ENCODE peak calls at places on chromosome 14, in four cellular contexts. B is endothelial cell of umbilical vein, M is IMR-90, L is K562. E is an unnamed sample. For H3K9me1, the result is how much of the 10 kb centered on the place peaks cover.

GRCh38 chr14:56874375-56874774 is 64.1 kb upstream of the OTX2 start:
- DNase-seq in B (peak), M (no peak), L (no peak), E (no peak)

GRCh38 chr14:102907303-102907844 is 15.1 kb upstream of the AMN start:
- DNase-seq in B (no peak), M (no peak), L (no peak), E (no peak)

GRCh38 chr14:23537351-23538048 is 14.1 kb downstream of the ZFHX2 start:
- DNase-seq in B (no peak), M (peak), L (no peak), E (no peak)

GRCh38 chr14:97625512-97625911 is 828.3 kb downstream of the VRK1 start:
- DNase-seq in B (no peak), M (no peak), L (no peak), E (no peak)

GRCh38 chr14:90293766-90294471 is 37.6 kb downstream of the PSMC1 start:
- DNase-seq in B (no peak), M (peak), L (no peak), E (no peak)

GRCh38 chr14:65002586-65003210 is 16.0 kb downstream of the FNTB start:
- DNase-seq in B (no peak), M (peak), L (no peak), E (no peak)

GRCh38 chr14:85601246-85601645 is 71.3 kb downstream of the FLRT2 start:
- DNase-seq in B (no peak), M (no peak), L (no peak), E (no peak)

GRCh38 chr14:83842536-83842935 is 1687.4 kb upstream of the FLRT2 start:
- DNase-seq in B (no peak), M (no peak), L (no peak), E (no peak)

GRCh38 chr14:66099931-66100330 is 386.2 kb upstream of the CCDC196 start:
- DNase-seq in B (no peak), M (no peak), L (no peak), E (no peak)

GRCh38 chr14:101500681-101501080 is 60.6 kb upstream of the DIO3 start:
- DNase-seq in B (no peak), M (no peak), L (no peak), E (no peak)

GRCh38 chr14:65134651-65135579 is 32.6 kb upstream of the MAX start:
- DNase-seq in B (no peak), M (no peak), L (no peak), E (no peak)

GRCh38 chr14:105398726-105399440 is 545 bp downstream of the TEX22 start:
- DNase-seq in B (peak), M (peak), L (peak), E (no peak)

GRCh38 chr14:31781578-31781977 is 220.4 kb downstream of the NUBPL start:
- DNase-seq in B (no peak), M (no peak), L (no peak), E (no peak)

GRCh38 chr14:20734079-20734806 is 11.4 kb upstream of the EDDM3A start:
- DNase-seq in B (no peak), M (no peak), L (no peak), E (no peak)

GRCh38 chr14:104359301-104359968 is 220.1 kb upstream of the C14orf180 start:
- DNase-seq in B (no peak), M (no peak), L (no peak), E (no peak)

GRCh38 chr14:88516742-88517418 is 37.9 kb downstream of the PTPN21 start:
- DNase-seq in B (no peak), M (no peak), L (no peak), E (no peak)

GRCh38 chr14:20413785-20414117 is 450 bp upstream of the TEP1 start:
- DNase-seq in B (peak), M (no peak), L (no peak), E (no peak)

GRCh38 chr14:57526942-57527341 is 33.3 kb upstream of the CCDC198 start:
- DNase-seq in B (no peak), M (no peak), L (no peak), E (no peak)

GRCh38 chr14:57009585-57010515 is 199.6 kb upstream of the OTX2 start:
- DNase-seq in B (no peak), M (no peak), L (peak), E (no peak)

GRCh38 chr14:47269788-47270492 is 405.5 kb downstream of the MDGA2 start:
- DNase-seq in B (no peak), M (no peak), L (no peak), E (no peak)

GRCh38 chr14:61178226-61179060 is 102.7 kb downstream of the TMEM30B start:
- DNase-seq in B (peak), M (peak), L (no peak), E (no peak)

GRCh38 chr14:23528555-23528954 is 23.0 kb downstream of the ZFHX2 start:
- DNase-seq in B (no peak), M (no peak), L (no peak), E (no peak)

GRCh38 chr14:102882233-102882906 is 40.1 kb upstream of the AMN start:
- DNase-seq in B (no peak), M (no peak), L (no peak), E (no peak)

GRCh38 chr14:49957089-49957852 is 64.4 kb downstream of the ARF6 start:
- DNase-seq in B (no peak), M (no peak), L (no peak), E (no peak)

GRCh38 chr14:104895207-104895785 is 29.4 kb upstream of the PLD4 start:
- DNase-seq in B (no peak), M (no peak), L (no peak), E (no peak)

GRCh38 chr14:105926415-105927093 is 400.2 kb downstream of the TMEM121 start:
- DNase-seq in B (no peak), M (no peak), L (peak), E (no peak)

DNA sequence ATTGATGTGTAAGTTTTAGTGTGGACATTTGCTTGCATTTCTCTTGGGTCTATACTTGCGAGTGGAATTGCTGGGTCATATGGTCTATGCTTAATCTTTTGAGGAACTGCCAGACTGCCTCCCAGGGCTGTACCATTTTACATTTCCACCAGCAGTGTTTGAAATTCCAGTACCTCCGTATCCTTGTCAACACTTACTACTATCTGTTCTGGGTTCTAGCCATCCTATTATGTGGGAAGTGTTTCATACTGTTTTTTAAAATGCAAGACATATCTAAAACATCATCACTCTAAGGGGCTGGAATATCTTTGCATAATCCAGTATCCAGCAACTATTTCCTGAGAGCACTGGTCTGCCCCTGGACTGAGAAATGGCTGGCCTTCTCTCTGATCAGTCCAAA is 80.2 kb upstream of the RIN3 start:
- DNase-seq in B (no peak), M (no peak), L (no peak), E (no peak)
- H3K9me1 ChIP-seq in B (under half), M (under half), L (under half), E (under half)

GRCh38 chr14:36021030-36021422 is 155.5 kb downstream of the PTCSC3 start:
- DNase-seq in B (no peak), M (no peak), L (no peak), E (no peak)
- H3K9me1 ChIP-seq in B (under half), M (under half), L (under half), E (under half)

DNA sequence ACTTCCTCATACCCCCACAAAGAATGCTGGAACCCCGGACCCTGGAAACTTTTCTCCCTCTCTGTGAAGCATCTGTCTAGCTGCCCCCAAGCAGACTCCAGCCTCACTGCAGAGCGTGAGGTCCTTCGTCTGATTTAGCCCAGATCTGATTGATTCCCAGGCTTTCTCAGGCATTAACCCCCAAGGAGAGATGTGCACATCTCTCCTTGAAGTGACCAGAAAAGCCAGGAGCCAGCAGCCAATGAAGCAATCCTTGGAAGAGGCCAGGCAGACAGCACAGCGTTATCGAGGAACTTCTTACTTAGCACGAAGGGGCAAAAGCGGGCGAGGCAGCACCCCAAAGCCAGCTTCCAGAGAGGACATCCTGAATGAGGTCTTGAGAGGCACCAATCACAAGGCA is 100.7 kb downstream of the ZFP36L1 start:
- DNase-seq in B (no peak), M (no peak), L (no peak), E (no peak)
- H3K9me1 ChIP-seq in B (under half), M (under half), L (under half), E (under half)

DNA sequence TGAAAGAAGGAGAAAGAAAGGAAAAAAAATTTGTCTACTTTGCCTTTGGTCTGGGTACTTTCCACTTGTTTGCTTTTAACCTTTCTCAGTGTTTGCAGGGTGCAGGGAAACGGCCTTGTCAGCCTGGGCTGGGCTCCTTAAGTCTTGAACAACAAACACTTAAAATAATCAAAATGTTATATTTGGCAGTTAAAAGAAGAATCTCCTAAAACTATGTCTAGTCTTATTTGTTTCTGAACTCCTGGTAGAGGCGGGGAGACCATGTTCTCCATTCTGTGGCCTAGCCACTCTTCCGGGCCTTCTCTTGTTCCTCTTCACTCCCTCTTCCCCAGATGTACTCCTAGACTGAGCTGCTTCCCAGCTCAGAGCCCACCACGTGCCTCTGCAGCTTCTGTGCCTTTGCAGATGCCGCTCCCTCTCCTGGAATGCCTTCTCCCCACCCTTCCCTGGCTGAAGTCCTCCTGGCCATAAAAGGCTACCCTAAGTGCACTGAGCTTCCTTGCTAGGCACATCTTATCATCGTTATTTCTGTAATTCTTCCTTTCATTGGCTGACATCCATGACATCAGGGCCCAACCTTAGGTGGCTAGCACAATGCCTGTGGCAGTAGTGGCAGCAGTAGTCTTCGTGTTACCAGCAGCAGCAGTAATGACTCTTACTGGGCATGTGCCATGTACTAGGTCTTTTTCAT is 432.9 kb downstream of the ZFP36L1 start:
- DNase-seq in B (no peak), M (no peak), L (no peak), E (peak)
- H3K9me1 ChIP-seq in B (under half), M (under half), L (under half), E (under half)

GRCh38 chr14:73722581-73722980 is 8.4 kb upstream of the PNMA1 start:
- DNase-seq in B (no peak), M (no peak), L (no peak), E (no peak)
- H3K9me1 ChIP-seq in B (under half), M (under half), L (under half), E (under half)

GRCh38 chr14:52318829-52319604 is 4.9 kb downstream of the PTGER2 start:
- DNase-seq in B (no peak), M (peak), L (no peak), E (no peak)
- H3K9me1 ChIP-seq in B (under half), M (under half), L (under half), E (under half)

DNA sequence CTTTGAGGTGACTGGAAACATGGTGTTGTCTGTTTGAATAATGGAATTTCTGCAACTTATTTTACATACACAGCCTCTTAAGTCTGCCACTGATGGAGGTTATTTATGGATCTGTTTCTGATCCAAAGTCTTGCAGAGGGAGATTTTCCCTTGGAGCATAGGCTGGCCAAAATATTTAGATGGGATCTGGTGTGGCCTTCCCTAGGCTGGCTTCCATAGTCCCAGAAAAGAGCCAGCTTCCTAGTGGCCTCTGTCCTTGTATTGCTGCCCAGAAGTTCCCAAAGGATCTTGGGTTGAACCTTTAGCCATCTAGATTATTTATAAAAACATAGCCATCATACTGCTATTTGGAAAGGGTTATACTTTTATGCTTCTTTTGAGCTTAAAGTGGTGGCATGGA is 491.1 kb upstream of the RGS6 start:
- DNase-seq in B (no peak), M (no peak), L (no peak), E (no peak)
- H3K9me1 ChIP-seq in B (under half), M (under half), L (under half), E (under half)

E was measured in keratinocyte.